ENCODE peak calls at places on chromosome 13, in ten cellular contexts. Q is Peyer's patch, H is cardiac muscle cell, W is HAP-1, U is PC-9, Z is iPS DF 6.9, K is mesendoderm, E is GM23338, O is aorta, N is heart left ventricle. L is an unnamed sample.
A peak's percentile ranks its signal among the peaks of the same experiment; 100 is the strongest.

GRCh38 chr13:21668665-21669599 is 1.9 kb upstream of the FGF9 start:
- DNase-seq in Q (peak; percentile 58), H (peak; percentile 38), W (peak; percentile 35), U (no peak), Z (no peak), K (peak; percentile 55), E (peak; percentile 69), O (no peak), N (no peak), L (peak; percentile 70)

GRCh38 chr13:101576452-101576851 is 124.0 kb downstream of the ITGBL1 start:
- DNase-seq in Q (no peak), H (no peak), W (no peak), U (peak; percentile 80), Z (no peak), K (no peak), E (no peak), O (no peak), N (no peak), L (no peak)

GRCh38 chr13:49444517-49445395 is 682 bp downstream of the SETDB2 start:
- DNase-seq in Q (no peak), H (peak; percentile 50), W (peak; percentile 31), U (peak; percentile 52), Z (no peak), K (peak; percentile 89), E (peak; percentile 39), O (no peak), N (no peak), L (peak; percentile 46)

GRCh38 chr13:92769064-92769463 is 457.5 kb upstream of the GPC6 start:
- DNase-seq in Q (no peak), H (peak; percentile 65), W (no peak), U (no peak), Z (no peak), K (no peak), E (no peak), O (no peak), N (no peak), L (no peak)

GRCh38 chr13:21674271-21675009 is 3.6 kb downstream of the FGF9 start:
- DNase-seq in Q (peak; percentile 54), H (no peak), W (peak; percentile 51), U (no peak), Z (no peak), K (peak; percentile 53), E (peak; percentile 65), O (no peak), N (peak; percentile 38), L (peak; percentile 19)

GRCh38 chr13:33577037-33577436 is 240.9 kb upstream of the RFC3 start:
- DNase-seq in Q (no peak), H (peak; percentile 60), W (no peak), U (peak; percentile 41), Z (no peak), K (no peak), E (no peak), O (no peak), N (no peak), L (no peak)

GRCh38 chr13:97648171-97648880 is 214.4 kb downstream of the RAP2A start:
- DNase-seq in Q (no peak), H (peak; percentile 82), W (no peak), U (no peak), Z (no peak), K (no peak), E (no peak), O (no peak), N (no peak), L (no peak)

GRCh38 chr13:61095885-61096284 is 319.8 kb downstream of the PCDH20 start:
- DNase-seq in Q (no peak), H (no peak), W (no peak), U (no peak), Z (no peak), K (no peak), E (no peak), O (no peak), N (no peak), L (no peak)

GRCh38 chr13:77429320-77430142 is 102.6 kb upstream of the MYCBP2 start:
- DNase-seq in Q (no peak), H (no peak), W (no peak), U (no peak), Z (no peak), K (no peak), E (no peak), O (no peak), N (no peak), L (no peak)

GRCh38 chr13:35699181-35699580 is 222.7 kb upstream of the MAB21L1 start:
- DNase-seq in Q (no peak), H (peak; percentile 15), W (no peak), U (no peak), Z (no peak), K (no peak), E (no peak), O (no peak), N (no peak), L (no peak)

GRCh38 chr13:93473441-93474270 is 247.0 kb downstream of the GPC6 start:
- DNase-seq in Q (no peak), H (peak; percentile 25), W (no peak), U (no peak), Z (no peak), K (peak; percentile 23), E (no peak), O (no peak), N (no peak), L (no peak)

GRCh38 chr13:26867451-26868067 is 107.0 kb upstream of the GPR12 start:
- DNase-seq in Q (no peak), H (peak; percentile 45), W (peak; percentile 51), U (no peak), Z (no peak), K (peak; percentile 12), E (peak; percentile 39), O (no peak), N (no peak), L (peak; percentile 2)

GRCh38 chr13:41859555-41859954 is 101.4 kb downstream of the VWA8 start:
- DNase-seq in Q (no peak), H (no peak), W (no peak), U (no peak), Z (no peak), K (no peak), E (no peak), O (no peak), N (no peak), L (no peak)

GRCh38 chr13:73248154-73248553 is 189.3 kb downstream of the KLF5 start:
- DNase-seq in Q (no peak), H (no peak), W (no peak), U (no peak), Z (no peak), K (no peak), E (no peak), O (no peak), N (no peak), L (no peak)

GRCh38 chr13:109148243-109148642 is 518.8 kb downstream of the MYO16 start:
- DNase-seq in Q (no peak), H (peak; percentile 12), W (no peak), U (no peak), Z (no peak), K (no peak), E (no peak), O (no peak), N (no peak), L (no peak)

GRCh38 chr13:100633461-100633860 is 41.1 kb downstream of the TMTC4 start:
- DNase-seq in Q (no peak), H (peak; percentile 60), W (no peak), U (no peak), Z (no peak), K (no peak), E (no peak), O (no peak), N (no peak), L (no peak)

GRCh38 chr13:50981686-50982085 is 72.1 kb downstream of the RNASEH2B start:
- DNase-seq in Q (no peak), H (no peak), W (no peak), U (no peak), Z (no peak), K (no peak), E (no peak), O (no peak), N (no peak), L (no peak)

DNA sequence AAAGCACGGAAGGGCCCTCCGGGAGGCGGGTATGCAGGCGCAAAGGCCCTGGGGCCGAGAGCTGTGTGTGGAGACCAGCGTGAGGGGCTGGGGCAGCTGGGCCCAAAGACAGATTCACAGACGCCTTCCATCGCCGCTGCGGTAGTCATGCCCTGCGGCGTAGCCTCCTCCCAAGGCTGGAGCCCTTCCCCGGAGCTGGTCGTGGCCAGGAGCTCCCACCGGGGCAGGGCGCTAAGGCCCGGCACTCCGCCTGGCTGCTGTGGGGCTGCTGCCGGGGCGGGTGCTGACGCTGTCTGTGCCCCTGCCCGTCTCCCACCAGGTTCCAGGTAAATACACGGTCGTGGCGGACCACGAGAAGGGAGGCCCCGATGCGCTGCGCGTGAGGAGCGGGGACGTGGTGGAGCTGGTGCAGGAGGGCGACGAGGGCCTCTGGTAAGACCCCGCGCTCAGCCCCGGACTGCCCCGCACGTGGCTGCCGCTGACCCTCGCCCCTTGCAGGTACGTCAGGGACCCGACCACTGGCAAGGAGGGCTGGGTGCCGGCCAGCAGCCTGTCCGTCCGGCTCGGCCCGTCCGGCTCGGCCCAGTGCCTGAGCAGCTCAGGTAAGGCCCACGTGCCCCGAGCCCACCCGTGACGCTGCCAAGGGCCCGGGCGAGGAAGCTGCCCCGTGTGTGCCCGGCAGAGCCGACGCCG is 9.4 kb upstream of the F7 start:
- DNase-seq in Q (no peak), H (no peak), W (no peak), U (no peak), Z (no peak), K (no peak), E (no peak), O (no peak), N (no peak), L (no peak)
- H3K4me3 ChIP-seq in Q (no peak overlapping the region), H (no peak overlapping the region), W (no peak overlapping the region), U (no peak overlapping the region), Z (no peak overlapping the region), K (no peak overlapping the region), E (no peak overlapping the region), O (no peak overlapping the region), N (no peak overlapping the region), L (no peak overlapping the region)

DNA sequence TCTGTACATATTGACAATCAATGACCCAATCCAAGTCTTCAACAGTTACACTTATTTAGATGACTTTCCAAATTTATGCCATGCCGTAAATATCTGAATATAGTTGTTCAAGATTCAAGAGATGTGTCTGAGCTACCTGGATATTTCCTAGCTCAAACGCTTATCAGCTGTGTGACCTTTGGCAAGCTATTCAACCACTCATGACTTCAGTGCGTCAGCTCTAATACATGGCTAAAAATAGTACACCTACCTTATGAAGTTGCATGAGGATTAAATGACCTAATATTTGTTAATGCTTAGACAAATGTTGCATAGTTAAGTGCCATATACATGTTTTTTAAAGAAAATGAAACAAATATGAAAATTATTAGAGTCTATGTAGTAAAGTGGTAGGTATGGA is 704.1 kb downstream of the OLFM4 start:
- DNase-seq in Q (no peak), H (no peak), W (no peak), U (no peak), Z (no peak), K (no peak), E (no peak), O (no peak), N (no peak), L (no peak)
- H3K4me1 ChIP-seq in Q (no peaks in the 10 kb centered on the region), H (no peaks in the 10 kb centered on the region), W (peaks cover 3% of the 10 kb centered on the region), U (no peaks in the 10 kb centered on the region), Z (no peaks in the 10 kb centered on the region), K (no peaks in the 10 kb centered on the region), E (no peaks in the 10 kb centered on the region), O (no peaks in the 10 kb centered on the region), N (no peaks in the 10 kb centered on the region), L (no peaks in the 10 kb centered on the region)

GRCh38 chr13:39417131-39417530 is 185.9 kb downstream of the LHFPL6 start:
- DNase-seq in Q (no peak), H (peak; percentile 57), W (peak; percentile 72), U (no peak), Z (no peak), K (peak; percentile 84), E (peak; percentile 77), O (no peak), N (no peak), L (no peak)
- H3K4me3 ChIP-seq in Q (no peak overlapping the region), H (no peak overlapping the region), W (peak overlapping the region; percentile 6), U (no peak overlapping the region), Z (no peak overlapping the region), K (no peak overlapping the region), E (peak overlapping the region; percentile 39), O (peak overlapping the region; percentile 8), N (no peak overlapping the region), L (no peak overlapping the region)

GRCh38 chr13:110294624-110295023 is 12.3 kb downstream of the COL4A1 start:
- DNase-seq in Q (no peak), H (no peak), W (no peak), U (no peak), Z (no peak), K (no peak), E (no peak), O (no peak), N (no peak), L (no peak)
- H3K4me1 ChIP-seq in Q (no peaks in the 10 kb centered on the region), H (no peaks in the 10 kb centered on the region), W (no peaks in the 10 kb centered on the region), U (no peaks in the 10 kb centered on the region), Z (peaks cover 6% of the 10 kb centered on the region), K (peaks cover 16% of the 10 kb centered on the region), E (peaks cover 17% of the 10 kb centered on the region), O (no peaks in the 10 kb centered on the region), N (peaks cover 35% of the 10 kb centered on the region), L (no peaks in the 10 kb centered on the region)